ENCODE peak calls at places on chromosomes 2 and 18, in nine cellular contexts. One of them, this sample, is unnamed. For H3K9me3, the result is how much of the 10 kb centered on the place peaks cover.

GRCh38 chr2:48417843-48418838 is 111.8 kb upstream of the STON1 start:
- DNase-seq in endothelial cell of umbilical vein: no peak
- DNase-seq in HepG2: peak
- DNase-seq in transverse colon: no peak
- DNase-seq in stomach: no peak
- DNase-seq in H1: no peak
- DNase-seq in HCT116: no peak
- DNase-seq in esophagus muscularis mucosa: no peak
- DNase-seq in upper lobe of left lung: no peak
- DNase-seq in this sample: no peak

GRCh38 chr2:105794926-105795574 is 50.3 kb downstream of the NCK2 start:
- DNase-seq in H1: no peak
- DNase-seq in stomach: no peak
- DNase-seq in upper lobe of left lung: no peak
- DNase-seq in HepG2: no peak
- DNase-seq in HCT116: no peak
- DNase-seq in transverse colon: no peak
- DNase-seq in esophagus muscularis mucosa: no peak
- DNase-seq in endothelial cell of umbilical vein: no peak
- DNase-seq in this sample: no peak

GRCh38 chr2:192347542-192347941 is 152.8 kb upstream of the TMEFF2 start:
- DNase-seq in H1: no peak
- DNase-seq in endothelial cell of umbilical vein: no peak
- DNase-seq in HCT116: no peak
- DNase-seq in upper lobe of left lung: no peak
- DNase-seq in esophagus muscularis mucosa: no peak
- DNase-seq in stomach: no peak
- DNase-seq in transverse colon: no peak
- DNase-seq in HepG2: no peak
- DNase-seq in this sample: no peak

GRCh38 chr2:33588246-33588645 is 10.9 kb downstream of the FAM98A start:
- DNase-seq in stomach: no peak
- DNase-seq in upper lobe of left lung: no peak
- DNase-seq in endothelial cell of umbilical vein: no peak
- DNase-seq in HepG2: no peak
- DNase-seq in H1: no peak
- DNase-seq in esophagus muscularis mucosa: no peak
- DNase-seq in HCT116: no peak
- DNase-seq in transverse colon: no peak
- DNase-seq in this sample: no peak

GRCh38 chr18:78780719-78781600 is 198.7 kb upstream of the SALL3 start:
- DNase-seq in transverse colon: no peak
- DNase-seq in endothelial cell of umbilical vein: no peak
- DNase-seq in stomach: peak
- DNase-seq in HCT116: no peak
- DNase-seq in HepG2: no peak
- DNase-seq in upper lobe of left lung: peak
- DNase-seq in H1: no peak
- DNase-seq in esophagus muscularis mucosa: no peak
- DNase-seq in this sample: no peak

GRCh38 chr2:162676515-162676914 is 162.1 kb downstream of the KCNH7 start:
- DNase-seq in esophagus muscularis mucosa: no peak
- DNase-seq in transverse colon: no peak
- DNase-seq in H1: no peak
- DNase-seq in upper lobe of left lung: no peak
- DNase-seq in HepG2: no peak
- DNase-seq in endothelial cell of umbilical vein: peak
- DNase-seq in stomach: no peak
- DNase-seq in HCT116: no peak
- DNase-seq in this sample: no peak

GRCh38 chr2:10234409-10235094 is 68.2 kb upstream of the HPCAL1 start:
- DNase-seq in HepG2: no peak
- DNase-seq in upper lobe of left lung: no peak
- DNase-seq in stomach: no peak
- DNase-seq in esophagus muscularis mucosa: no peak
- DNase-seq in endothelial cell of umbilical vein: no peak
- DNase-seq in H1: no peak
- DNase-seq in HCT116: no peak
- DNase-seq in transverse colon: no peak
- DNase-seq in this sample: peak

GRCh38 chr2:61135510-61135909 is 26.5 kb upstream of the C2orf74 start:
- DNase-seq in endothelial cell of umbilical vein: peak
- DNase-seq in HepG2: peak
- DNase-seq in esophagus muscularis mucosa: no peak
- DNase-seq in H1: no peak
- DNase-seq in HCT116: peak
- DNase-seq in transverse colon: no peak
- DNase-seq in upper lobe of left lung: no peak
- DNase-seq in stomach: no peak
- DNase-seq in this sample: no peak

GRCh38 chr2:28544915-28545589 is 49.2 kb downstream of the PLB1 start:
- DNase-seq in esophagus muscularis mucosa: no peak
- DNase-seq in transverse colon: peak
- DNase-seq in H1: no peak
- DNase-seq in endothelial cell of umbilical vein: no peak
- DNase-seq in stomach: peak
- DNase-seq in upper lobe of left lung: no peak
- DNase-seq in HCT116: no peak
- DNase-seq in HepG2: peak
- DNase-seq in this sample: no peak

GRCh38 chr2:127857494-127857818 is 499 bp downstream of the POLR2D start:
- DNase-seq in transverse colon: no peak
- DNase-seq in HCT116: no peak
- DNase-seq in endothelial cell of umbilical vein: no peak
- DNase-seq in stomach: no peak
- DNase-seq in HepG2: no peak
- DNase-seq in esophagus muscularis mucosa: no peak
- DNase-seq in H1: no peak
- DNase-seq in upper lobe of left lung: no peak
- DNase-seq in this sample: no peak

GRCh38 chr18:47735041-47735440 is 195.4 kb downstream of the SMAD2 start:
- DNase-seq in stomach: no peak
- DNase-seq in HCT116: no peak
- DNase-seq in esophagus muscularis mucosa: no peak
- DNase-seq in endothelial cell of umbilical vein: no peak
- DNase-seq in upper lobe of left lung: no peak
- DNase-seq in transverse colon: no peak
- DNase-seq in H1: no peak
- DNase-seq in HepG2: no peak
- DNase-seq in this sample: no peak

DNA sequence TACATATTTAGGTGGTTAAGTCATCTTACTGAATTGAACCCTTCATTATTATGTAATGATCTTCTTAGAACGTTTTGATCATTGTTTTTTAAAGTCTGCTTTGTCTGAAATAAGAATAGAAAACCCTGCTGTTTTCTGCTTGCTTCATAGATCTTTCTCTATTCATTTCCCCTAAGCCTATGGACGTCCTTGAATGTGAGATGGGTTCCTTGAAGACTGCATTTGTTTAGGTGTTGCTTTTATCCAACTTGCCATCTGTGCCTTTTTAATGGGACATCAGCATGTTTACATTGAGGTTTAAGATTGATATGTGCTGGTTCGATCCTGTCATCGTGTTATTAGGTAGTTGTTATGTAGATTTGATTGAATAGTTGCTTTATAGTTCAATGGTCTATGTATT is 95.4 kb downstream of the SNTG2 start:
- DNase-seq in stomach: no peak
- DNase-seq in HepG2: no peak
- DNase-seq in HCT116: no peak
- DNase-seq in esophagus muscularis mucosa: no peak
- DNase-seq in H1: no peak
- DNase-seq in transverse colon: no peak
- DNase-seq in endothelial cell of umbilical vein: no peak
- DNase-seq in upper lobe of left lung: no peak
- DNase-seq in this sample: no peak
- H3K9me3 ChIP-seq in stomach: under half
- H3K9me3 ChIP-seq in HepG2: under half
- H3K9me3 ChIP-seq in HCT116: under half
- H3K9me3 ChIP-seq in esophagus muscularis mucosa: under half
- H3K9me3 ChIP-seq in H1: under half
- H3K9me3 ChIP-seq in transverse colon: under half
- H3K9me3 ChIP-seq in endothelial cell of umbilical vein: under half
- H3K9me3 ChIP-seq in upper lobe of left lung: under half
- H3K9me3 ChIP-seq in this sample: under half

DNA sequence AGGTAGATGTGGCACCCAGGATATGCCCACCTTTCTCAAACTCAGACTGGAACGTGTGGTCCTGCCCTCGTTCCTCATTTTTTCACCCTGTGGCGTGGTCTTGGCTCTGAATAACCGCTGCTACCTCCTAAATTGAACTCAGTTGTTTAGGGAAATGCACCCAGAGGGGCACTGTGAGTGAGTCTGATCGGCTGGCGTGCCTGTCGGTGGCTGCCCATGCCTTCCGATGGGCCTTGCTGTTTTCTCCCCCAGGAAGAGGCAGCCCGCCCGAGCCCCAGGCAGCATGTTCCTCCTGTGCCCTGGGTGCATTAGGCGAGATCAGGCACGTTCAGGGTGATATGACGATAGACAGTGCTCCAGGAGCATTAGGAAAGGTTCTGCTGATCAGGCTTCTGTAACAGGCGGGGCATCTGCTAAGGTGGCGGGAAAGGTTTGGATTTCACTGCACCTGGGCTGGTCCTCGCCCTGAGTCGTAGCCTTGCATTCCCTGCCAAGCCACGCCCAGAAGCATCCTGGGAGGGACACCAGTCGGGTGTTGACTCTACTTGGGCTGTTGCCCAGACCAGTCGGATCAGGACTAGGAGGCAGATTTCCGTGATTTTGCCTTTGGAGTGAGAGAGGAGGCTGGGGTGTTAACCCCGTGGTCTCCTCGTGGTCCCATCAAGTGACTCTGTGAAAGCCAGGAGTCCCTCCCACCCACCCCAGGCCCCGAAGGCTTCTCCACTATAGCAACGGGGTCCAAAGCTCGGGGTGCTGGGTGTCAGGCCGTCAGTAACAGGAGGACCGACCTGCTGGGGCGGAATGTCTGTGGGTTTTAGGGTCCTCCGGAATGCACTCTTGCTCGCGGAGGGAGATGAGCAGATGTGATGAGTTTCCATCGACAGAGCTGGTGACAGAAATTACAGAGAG is 75.1 kb downstream of the SH3BP4 start:
- DNase-seq in HCT116: peak
- DNase-seq in H1: no peak
- DNase-seq in stomach: peak
- DNase-seq in HepG2: no peak
- DNase-seq in transverse colon: peak
- DNase-seq in upper lobe of left lung: peak
- DNase-seq in endothelial cell of umbilical vein: peak
- DNase-seq in esophagus muscularis mucosa: no peak
- DNase-seq in this sample: peak
- TF ChIP-seq POLR2AphosphoS5 in HCT116: no peak
- TF ChIP-seq POLR2AphosphoS5 in H1: no peak
- TF ChIP-seq POLR2AphosphoS5 in stomach: peak
- TF ChIP-seq POLR2AphosphoS5 in HepG2: no peak
- TF ChIP-seq POLR2AphosphoS5 in transverse colon: no peak
- TF ChIP-seq POLR2AphosphoS5 in upper lobe of left lung: peak
- TF ChIP-seq POLR2AphosphoS5 in endothelial cell of umbilical vein: no peak
- TF ChIP-seq POLR2AphosphoS5 in esophagus muscularis mucosa: no peak
- TF ChIP-seq POLR2AphosphoS5 in this sample: no peak

DNA sequence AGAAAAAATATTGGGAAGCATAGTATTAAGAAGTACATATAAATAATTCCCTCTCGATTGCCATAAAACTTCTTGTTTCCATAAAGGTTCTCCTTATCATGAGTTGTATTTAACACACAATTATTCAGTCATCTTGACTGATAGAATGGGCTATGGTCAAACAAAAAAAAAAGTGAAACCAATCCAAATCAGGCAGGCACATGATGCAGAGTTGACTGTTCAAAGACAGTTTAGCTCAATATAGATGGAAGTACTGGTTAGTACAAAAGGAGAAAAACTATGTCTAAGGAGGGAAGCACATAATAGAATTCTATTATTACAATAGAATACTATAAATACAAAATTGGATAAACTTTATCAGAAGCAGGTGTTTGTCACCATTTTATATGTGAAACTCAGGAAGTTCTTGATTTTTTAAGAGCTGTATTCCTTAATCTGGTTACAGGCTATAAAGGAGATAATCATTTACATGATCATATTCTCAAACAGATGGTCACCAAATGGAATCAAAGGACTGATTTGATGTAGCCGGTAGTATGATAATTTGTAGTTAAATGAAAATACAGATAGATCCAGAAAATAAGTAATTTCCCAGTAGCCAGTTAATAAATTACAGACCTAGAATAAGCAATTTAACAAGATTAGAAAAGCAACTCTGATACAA is 18.2 kb upstream of the CALCRL start:
- DNase-seq in H1: no peak
- DNase-seq in upper lobe of left lung: no peak
- DNase-seq in transverse colon: no peak
- DNase-seq in endothelial cell of umbilical vein: no peak
- DNase-seq in esophagus muscularis mucosa: no peak
- DNase-seq in HCT116: no peak
- DNase-seq in stomach: no peak
- DNase-seq in HepG2: no peak
- DNase-seq in this sample: no peak
- H3K27ac ChIP-seq in H1: no peak
- H3K27ac ChIP-seq in upper lobe of left lung: no peak
- H3K27ac ChIP-seq in transverse colon: no peak
- H3K27ac ChIP-seq in endothelial cell of umbilical vein: no peak
- H3K27ac ChIP-seq in esophagus muscularis mucosa: no peak
- H3K27ac ChIP-seq in HCT116: no peak
- H3K27ac ChIP-seq in stomach: no peak
- H3K27ac ChIP-seq in HepG2: no peak
- H3K27ac ChIP-seq in this sample: no peak

DNA sequence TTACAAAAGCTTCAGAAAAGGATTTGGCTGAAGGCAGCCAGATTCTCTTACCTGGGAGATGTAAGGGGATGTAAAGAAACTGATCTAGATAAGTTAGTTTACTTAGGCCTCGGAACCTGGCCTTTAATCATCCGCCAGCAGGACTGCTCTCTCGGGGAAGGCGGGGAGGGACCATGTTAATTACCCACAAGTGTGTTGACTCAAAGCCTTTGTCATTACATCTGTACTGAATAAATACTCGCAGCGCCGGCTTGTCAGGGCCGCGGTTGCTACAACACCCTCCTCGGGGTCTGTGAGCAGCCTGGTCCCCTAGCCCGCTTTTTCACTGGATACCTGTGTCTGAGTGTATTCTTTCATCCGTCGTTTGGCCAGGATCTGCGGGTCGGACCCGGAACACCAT is 6.7 kb downstream of the CHMP3 start:
- DNase-seq in stomach: no peak
- DNase-seq in H1: peak
- DNase-seq in endothelial cell of umbilical vein: no peak
- DNase-seq in upper lobe of left lung: no peak
- DNase-seq in HepG2: peak
- DNase-seq in esophagus muscularis mucosa: no peak
- DNase-seq in transverse colon: no peak
- DNase-seq in HCT116: no peak
- DNase-seq in this sample: no peak
- H3K9me3 ChIP-seq in stomach: under half
- H3K9me3 ChIP-seq in H1: under half
- H3K9me3 ChIP-seq in endothelial cell of umbilical vein: under half
- H3K9me3 ChIP-seq in upper lobe of left lung: under half
- H3K9me3 ChIP-seq in HepG2: under half
- H3K9me3 ChIP-seq in esophagus muscularis mucosa: under half
- H3K9me3 ChIP-seq in transverse colon: under half
- H3K9me3 ChIP-seq in HCT116: under half
- H3K9me3 ChIP-seq in this sample: under half

GRCh38 chr2:240277807-240278522 is 137.5 kb upstream of the OTOS start:
- DNase-seq in HCT116: no peak
- DNase-seq in esophagus muscularis mucosa: peak
- DNase-seq in upper lobe of left lung: no peak
- DNase-seq in transverse colon: no peak
- DNase-seq in HepG2: no peak
- DNase-seq in H1: no peak
- DNase-seq in endothelial cell of umbilical vein: no peak
- DNase-seq in stomach: no peak
- DNase-seq in this sample: no peak
- TF ChIP-seq POLR2AphosphoS5 in HCT116: no peak
- TF ChIP-seq POLR2AphosphoS5 in esophagus muscularis mucosa: no peak
- TF ChIP-seq POLR2AphosphoS5 in upper lobe of left lung: no peak
- TF ChIP-seq POLR2AphosphoS5 in transverse colon: no peak
- TF ChIP-seq POLR2AphosphoS5 in HepG2: no peak
- TF ChIP-seq POLR2AphosphoS5 in H1: no peak
- TF ChIP-seq POLR2AphosphoS5 in endothelial cell of umbilical vein: no peak
- TF ChIP-seq POLR2AphosphoS5 in stomach: no peak
- TF ChIP-seq POLR2AphosphoS5 in this sample: no peak